ENCODE peak calls at places on chromosomes 12 and 14, in five cellular contexts. B is HTR-8/SVneo, L is iPS-NIHi11, N is stomach, M is dorsolateral prefrontal cortex. K is an unnamed sample.

GRCh38 chr12:113030875-113031525 is 25.5 kb upstream of the DTX1 start:
- DNase-seq in B (peak), N (no peak), L (peak), M (peak), K (no peak)

GRCh38 chr12:96876966-96877365 is 30.1 kb upstream of the NEDD1 start:
- DNase-seq in N (no peak), L (no peak), M (no peak), B (no peak), K (peak)

GRCh38 chr14:88191605-88192004 is 131.5 kb downstream of the KCNK10 start:
- DNase-seq in N (no peak), M (no peak), L (no peak), B (no peak), K (no peak)

GRCh38 chr12:108047130-108047550 is 81.9 kb upstream of the WSCD2 start:
- DNase-seq in L (no peak), M (no peak), B (no peak), N (no peak), K (no peak)

GRCh38 chr14:100466111-100466856 is 120.9 kb downstream of the BEGAIN start:
- DNase-seq in B (no peak), N (no peak), M (no peak), L (peak), K (no peak)

GRCh38 chr14:61670576-61670975 is 24.7 kb upstream of the HIF1A start:
- DNase-seq in L (no peak), M (no peak), B (no peak), N (no peak), K (no peak)

GRCh38 chr12:54980341-54980740 is 4.2 kb downstream of the TESPA1 start:
- DNase-seq in N (no peak), M (no peak), L (no peak), B (no peak), K (no peak)

GRCh38 chr12:111107392-111108178 is 187.2 kb upstream of the MYL2 start:
- DNase-seq in N (no peak), B (no peak), L (no peak), M (no peak), K (no peak)